ENCODE peak calls at places on chromosome 11, in eight cellular contexts. O is heart right ventricle, S is IMR-90, Y is H7, H is epithelial cell of esophagus, K is stomach, Q is bronchial epithelial cell, C is heart left ventricle. G is an unnamed sample.

GRCh38 chr11:28228196-28228595 is 120.0 kb downstream of the METTL15 start:
- DNase-seq in H (peak), O (no peak), S (peak), Q (peak), K (no peak), C (no peak), Y (no peak), G (no peak)

GRCh38 chr11:37812281-37812880 is 1214.3 kb upstream of the RAG2 start:
- DNase-seq in Q (no peak), H (no peak), O (no peak), C (no peak), Y (peak), K (no peak), S (no peak), G (no peak)

GRCh38 chr11:6876325-6876724 is at the start of gene OR10A4:
- DNase-seq in S (no peak), H (no peak), Q (no peak), K (no peak), O (no peak), C (no peak), Y (no peak), G (no peak)

GRCh38 chr11:46553746-46554204 is 40.0 kb downstream of the AMBRA1 start:
- DNase-seq in Q (no peak), S (no peak), H (no peak), O (no peak), K (no peak), Y (no peak), C (no peak), G (no peak)

GRCh38 chr11:116797816-116798215 is 6.1 kb upstream of the APOA5 start:
- DNase-seq in K (no peak), Q (no peak), S (no peak), C (no peak), H (no peak), O (no peak), Y (no peak), G (no peak)

GRCh38 chr11:63670738-63671321 is 346 bp downstream of the ATL3 start:
- DNase-seq in Y (peak), H (peak), Q (no peak), S (no peak), C (peak), K (peak), O (peak), G (peak)

GRCh38 chr11:32985600-32985999 is 30.1 kb upstream of the DEPDC7 start:
- DNase-seq in S (no peak), Y (no peak), H (no peak), C (no peak), O (no peak), K (no peak), Q (no peak), G (no peak)

GRCh38 chr11:69310934-69311766 is 17.2 kb downstream of the MYEOV start:
- DNase-seq in H (no peak), C (no peak), K (no peak), Q (no peak), O (no peak), S (no peak), Y (peak), G (no peak)

GRCh38 chr11:19071255-19071654 is 10.7 kb upstream of the MRGPRX2 start:
- DNase-seq in C (peak), Q (peak), Y (peak), O (peak), K (peak), H (peak), S (peak), G (peak)

GRCh38 chr11:29280452-29280851 is 736.4 kb downstream of the KCNA4 start:
- DNase-seq in S (peak), C (no peak), O (no peak), K (no peak), H (peak), Y (no peak), Q (peak), G (no peak)

GRCh38 chr11:46890665-46891064 is 27.7 kb downstream of the LRP4 start:
- DNase-seq in S (peak), H (peak), K (no peak), O (no peak), C (no peak), Y (no peak), Q (peak), G (no peak)

GRCh38 chr11:14773755-14774154 is 118.3 kb downstream of the CYP2R1 start:
- DNase-seq in Y (peak), C (no peak), H (no peak), Q (no peak), K (no peak), S (peak), O (no peak), G (no peak)

GRCh38 chr11:96778272-96778671 is 388.5 kb downstream of the JRKL start:
- DNase-seq in O (no peak), Q (no peak), Y (no peak), K (no peak), H (no peak), S (no peak), C (no peak), G (no peak)

GRCh38 chr11:32432565-32433248 is 2.6 kb downstream of the WT1 start:
- DNase-seq in K (no peak), H (no peak), S (no peak), C (no peak), O (no peak), Y (peak), Q (no peak), G (no peak)

GRCh38 chr11:115498354-115498753 is 5.9 kb downstream of the CADM1 start:
- DNase-seq in K (no peak), H (no peak), Y (no peak), O (no peak), Q (no peak), C (no peak), S (no peak), G (no peak)

GRCh38 chr11:113505541-113506375 is 30.6 kb upstream of the DRD2 start:
- DNase-seq in K (no peak), O (no peak), Y (no peak), C (no peak), H (peak), S (peak), Q (peak), G (no peak)

GRCh38 chr11:8814209-8814922 is 96.6 kb upstream of the AKIP1 start:
- DNase-seq in C (no peak), S (no peak), Y (no peak), K (no peak), O (no peak), Q (peak), H (peak), G (no peak)

GRCh38 chr11:66443602-66444001 is 5.0 kb upstream of the MRPL11 start:
- DNase-seq in S (peak), C (no peak), O (no peak), Q (peak), H (peak), Y (no peak), K (no peak), G (no peak)

GRCh38 chr11:82865841-82866240 is 34.4 kb downstream of the PRCP start:
- DNase-seq in H (no peak), Q (no peak), Y (no peak), C (no peak), O (no peak), K (no peak), S (peak), G (no peak)

GRCh38 chr11:131819845-131820244 is 449.4 kb downstream of the NTM start:
- DNase-seq in O (no peak), Q (no peak), K (no peak), C (no peak), H (no peak), Y (no peak), S (no peak), G (no peak)

GRCh38 chr11:829946-830294 is 2.2 kb downstream of the CRACR2B start:
- DNase-seq in Q (no peak), Y (no peak), K (no peak), O (no peak), C (no peak), S (no peak), H (no peak), G (no peak)

GRCh38 chr11:75387742-75388294 is 11.5 kb upstream of the RPS3 start:
- DNase-seq in O (no peak), K (no peak), S (no peak), H (no peak), Y (no peak), Q (no peak), C (no peak), G (no peak)

GRCh38 chr11:7964261-7964660 is 986 bp downstream of the NLRP10 start:
- DNase-seq in H (peak), O (no peak), K (no peak), S (peak), Y (no peak), C (no peak), Q (no peak), G (no peak)

GRCh38 chr11:87260811-87261210 is 223.1 kb downstream of the TMEM135 start:
- DNase-seq in Q (no peak), Y (no peak), S (no peak), O (no peak), C (no peak), K (no peak), H (no peak), G (no peak)

GRCh38 chr11:63639195-63639832 is 25.1 kb upstream of the PLAAT3 start:
- DNase-seq in H (no peak), S (peak), Q (peak), O (no peak), K (no peak), Y (no peak), C (no peak), G (no peak)

GRCh38 chr11:3037041-3037944 is 19.9 kb downstream of the CARS1 start:
- DNase-seq in C (peak), Y (peak), O (peak), S (peak), H (peak), K (peak), Q (peak), G (peak)

GRCh38 chr11:65013130-65013691 is 749 bp upstream of the ARL2 start:
- DNase-seq in Q (peak), S (peak), H (peak), C (peak), O (peak), K (peak), Y (peak), G (peak)

GRCh38 chr11:27496461-27496860 is 10.1 kb downstream of the LIN7C start:
- DNase-seq in Q (no peak), K (no peak), Y (no peak), H (no peak), S (peak), O (no peak), C (no peak), G (no peak)

GRCh38 chr11:8025816-8026215 is 38.7 kb downstream of the EIF3F start:
- DNase-seq in H (peak), Q (peak), S (peak), Y (no peak), K (no peak), O (no peak), C (no peak), G (no peak)

GRCh38 chr11:133995066-133995465 is 38.3 kb upstream of the IGSF9B start:
- DNase-seq in Y (no peak), S (no peak), O (no peak), H (no peak), C (no peak), Q (no peak), K (no peak), G (no peak)

GRCh38 chr11:17986711-17987220 is 26.1 kb downstream of the SERGEF start:
- DNase-seq in H (no peak), Y (no peak), Q (no peak), K (no peak), C (no peak), S (no peak), O (no peak), G (no peak)

GRCh38 chr11:68839953-68840641 is 1.6 kb downstream of the CPT1A start:
- DNase-seq in Y (peak), O (no peak), H (no peak), S (peak), Q (no peak), C (no peak), K (no peak), G (no peak)

GRCh38 chr11:13862845-13863392 is 99.6 kb upstream of the SPON1 start:
- DNase-seq in H (no peak), K (no peak), S (no peak), O (no peak), C (no peak), Y (no peak), Q (no peak), G (no peak)

GRCh38 chr11:11782532-11783110 is 59.2 kb upstream of the USP47 start:
- DNase-seq in S (no peak), C (no peak), H (peak), Y (no peak), K (peak), O (no peak), Q (peak), G (peak)

GRCh38 chr11:28999620-29000019 is 891.4 kb downstream of the METTL15 start:
- DNase-seq in K (no peak), C (no peak), Y (no peak), S (no peak), Q (no peak), H (no peak), O (no peak), G (no peak)

GRCh38 chr11:124394408-124394807 is 4.4 kb downstream of the OR8B3 start:
- DNase-seq in Y (no peak), K (no peak), S (peak), C (no peak), Q (peak), H (peak), O (no peak), G (no peak)

GRCh38 chr11:2276280-2276998 is 6.1 kb upstream of the ASCL2 start:
- DNase-seq in Q (no peak), Y (no peak), S (no peak), K (no peak), H (no peak), C (no peak), O (no peak), G (no peak)

GRCh38 chr11:46855167-46855566 is 9.1 kb upstream of the CKAP5 start:
- DNase-seq in C (no peak), K (no peak), Y (no peak), O (no peak), H (no peak), Q (no peak), S (peak), G (no peak)

GRCh38 chr11:91163619-91164451 is 941.0 kb upstream of the CHORDC1 start:
- DNase-seq in Q (no peak), C (no peak), K (no peak), H (peak), S (peak), Y (no peak), O (no peak), G (no peak)

GRCh38 chr11:61684870-61685610 is 4.8 kb downstream of the DAGLA start:
- DNase-seq in K (no peak), H (no peak), O (no peak), C (no peak), Q (no peak), S (peak), Y (peak), G (no peak)
- H3K4me3 ChIP-seq in K (no peak), H (no peak), O (no peak), C (no peak), Q (no peak), S (no peak), Y (no peak), G (no peak)

DNA sequence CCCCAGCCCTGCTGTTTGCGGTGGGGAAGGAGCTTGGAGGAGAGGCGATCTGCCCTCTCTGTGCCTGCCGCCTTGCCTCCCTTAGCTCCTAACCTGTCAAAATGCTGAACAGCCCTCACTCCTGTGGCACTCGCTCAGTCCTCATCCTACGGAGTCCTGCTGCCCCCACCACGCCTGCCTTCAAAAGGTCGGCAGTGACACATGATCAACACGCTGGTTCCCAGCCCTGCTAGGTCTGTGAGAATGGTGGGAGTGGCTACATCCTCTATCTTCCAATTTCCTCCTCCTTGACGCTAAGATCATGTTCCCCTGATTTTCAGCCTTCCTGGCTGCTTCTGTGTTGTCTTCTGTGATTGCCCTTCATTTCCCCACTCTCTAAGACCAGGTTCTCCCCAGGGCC is 120.2 kb upstream of the TBCEL start:
- DNase-seq in C (no peak), O (no peak), K (no peak), S (no peak), H (no peak), Q (no peak), Y (no peak), G (no peak)
- H3K4me3 ChIP-seq in C (no peak), O (no peak), K (no peak), S (no peak), H (no peak), Q (no peak), Y (no peak), G (no peak)

DNA sequence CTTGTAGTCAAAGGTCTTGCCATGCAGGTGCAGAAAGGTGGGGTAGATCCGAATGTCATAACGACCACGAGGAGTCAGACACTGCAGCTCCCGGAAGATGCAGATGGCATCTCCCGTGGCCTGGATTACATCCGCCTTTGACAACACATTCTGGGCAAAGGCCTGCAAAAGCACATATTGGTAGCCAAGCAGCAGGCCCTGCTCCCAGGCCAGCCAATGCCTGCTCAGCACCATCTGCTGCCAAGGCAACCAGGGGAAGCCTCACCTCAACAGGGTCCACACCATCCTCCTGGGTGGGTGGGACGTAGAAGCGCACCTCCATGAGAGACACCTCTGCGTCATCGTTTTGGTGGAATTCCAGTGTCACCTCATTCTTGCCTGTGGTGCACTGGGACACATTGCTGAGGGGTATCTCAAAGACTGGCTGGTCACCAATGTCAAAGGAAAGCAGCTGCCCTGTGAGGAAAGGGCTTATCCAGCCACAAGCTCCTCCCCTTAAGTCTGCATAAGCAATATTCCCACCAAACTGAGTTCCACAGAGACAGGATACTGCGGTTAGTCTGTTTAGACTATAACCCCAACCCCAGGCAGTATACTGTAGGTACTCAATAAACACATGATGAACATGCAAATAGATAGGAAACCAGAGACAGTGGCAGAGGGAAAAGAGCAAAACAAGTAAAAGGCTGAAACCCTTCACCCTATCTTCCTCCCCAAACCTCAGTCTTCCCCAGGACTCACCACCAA is 2.8 kb downstream of the SSRP1 start:
- DNase-seq in Q (no peak), S (no peak), K (no peak), Y (no peak), H (no peak), O (no peak), C (no peak), G (no peak)
- H3K4me3 ChIP-seq in Q (no peak), S (no peak), K (no peak), Y (no peak), H (no peak), O (no peak), C (no peak), G (no peak)

GRCh38 chr11:79083346-79083745 is 357.5 kb downstream of the TENM4 start:
- DNase-seq in Y (no peak), K (no peak), Q (no peak), O (no peak), C (no peak), S (peak), H (no peak), G (no peak)

GRCh38 chr11:79080506-79080905 is 360.3 kb downstream of the TENM4 start:
- DNase-seq in O (no peak), H (no peak), Q (no peak), K (no peak), S (peak), C (no peak), Y (no peak), G (no peak)

GRCh38 chr11:79081441-79082124 is 359.2 kb downstream of the TENM4 start:
- DNase-seq in C (no peak), K (no peak), O (no peak), S (peak), H (peak), Q (peak), Y (no peak), G (no peak)

GRCh38 chr11:79082920-79083319 is 357.9 kb downstream of the TENM4 start:
- DNase-seq in Y (no peak), S (no peak), O (no peak), C (no peak), Q (no peak), H (no peak), K (no peak), G (no peak)

DNA sequence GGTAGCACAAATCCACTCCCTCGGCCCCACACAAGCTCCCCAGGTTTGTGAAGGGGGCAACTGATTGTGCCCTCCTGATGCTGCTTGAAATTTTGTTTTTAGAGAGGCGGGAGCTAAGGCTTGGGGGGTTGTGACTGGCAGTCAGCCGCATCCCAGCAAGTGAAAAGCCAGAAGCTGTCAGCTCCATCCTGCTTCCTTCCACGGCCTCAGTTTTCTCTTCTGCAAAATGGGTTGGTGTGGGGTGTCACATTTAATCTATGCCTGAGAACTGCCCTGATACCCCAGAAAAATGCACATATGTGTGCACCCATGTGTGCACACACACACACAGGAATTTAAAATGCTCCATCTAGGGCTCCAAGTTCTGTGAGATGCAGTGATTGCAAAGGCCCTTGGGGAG is 358.6 kb downstream of the TENM4 start:
- DNase-seq in Y (no peak), C (no peak), S (no peak), H (no peak), O (no peak), Q (no peak), K (no peak), G (no peak)
- H3K4me3 ChIP-seq in Y (no peak), C (no peak), S (no peak), H (no peak), O (no peak), Q (no peak), K (no peak), G (no peak)

GRCh38 chr11:122673706-122674105 is 18.2 kb downstream of the UBASH3B start:
- DNase-seq in Q (no peak), C (no peak), H (peak), O (no peak), Y (no peak), S (peak), K (no peak), G (no peak)
- H3K4me3 ChIP-seq in Q (no peak), C (no peak), H (no peak), O (no peak), Y (no peak), S (no peak), K (no peak), G (no peak)

DNA sequence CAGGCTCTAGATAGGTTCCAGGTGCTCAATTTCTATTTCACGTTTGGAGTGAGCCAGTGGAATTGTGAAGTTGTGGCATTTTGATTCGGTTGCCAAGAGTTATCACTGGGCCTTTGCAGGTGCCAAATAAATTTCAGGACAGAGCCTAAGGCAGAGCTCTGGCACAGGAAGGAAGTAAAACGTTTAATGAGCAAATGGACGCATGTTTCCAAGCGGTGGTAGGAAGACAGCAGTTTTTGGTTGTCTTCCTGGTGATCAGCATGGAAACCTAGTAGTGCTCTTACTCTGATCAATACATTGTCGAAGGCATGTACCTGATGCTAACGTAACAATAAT is 452 bp downstream of the BIRC3 start:
- DNase-seq in Q (no peak), Y (no peak), O (no peak), K (no peak), H (no peak), S (no peak), C (no peak), G (no peak)
- H3K4me3 ChIP-seq in Q (peak), Y (peak), O (peak), K (peak), H (peak), S (peak), C (peak), G (peak)

G was measured in gastrocnemius medialis.